ENCODE peak calls at places on chromosomes 16 and 17, in eight cellular contexts. Q is lower leg skin, N is B cell, H is body of pancreas, E is cardiac fibroblast, L is Calu3, Z is mammary epithelial cell, V is neural crest cell. X is an unnamed sample.

GRCh38 chr17:73480740-73481139 is 163.5 kb downstream of the SDK2 start:
- DNase-seq in Q (no peak), N (no peak), H (no peak), E (no peak), L (no peak), Z (no peak), V (no peak), X (no peak)

GRCh38 chr17:57745242-57745641 is at the start of gene CCDC182:
- DNase-seq in Q (no peak), N (no peak), H (no peak), E (no peak), L (no peak), Z (no peak), V (no peak), X (no peak)

GRCh38 chr17:60077672-60078519 is 825 bp downstream of the HEATR6 start:
- DNase-seq in Q (no peak), N (no peak), H (peak), E (peak), L (no peak), Z (no peak), V (no peak), X (no peak)

GRCh38 chr17:78514521-78514920 is 62.7 kb downstream of the DNAH17 start:
- DNase-seq in Q (no peak), N (no peak), H (no peak), E (no peak), L (no peak), Z (no peak), V (no peak), X (no peak)

GRCh38 chr17:19299214-19299747 is 62.1 kb downstream of the EPN2 start:
- DNase-seq in Q (no peak), N (no peak), H (no peak), E (no peak), L (no peak), Z (no peak), V (no peak), X (no peak)

GRCh38 chr17:759964-760363 is 7.9 kb upstream of the GEMIN4 start:
- DNase-seq in Q (no peak), N (no peak), H (no peak), E (no peak), L (no peak), Z (no peak), V (no peak), X (no peak)

GRCh38 chr16:30658731-30659506 is 688 bp downstream of the FBRS start:
- DNase-seq in Q (peak), N (peak), H (peak), E (peak), L (peak), Z (peak), V (no peak), X (peak)

GRCh38 chr16:2910441-2910840 is 1.3 kb upstream of the FLYWCH1 start:
- DNase-seq in Q (no peak), N (no peak), H (no peak), E (peak), L (no peak), Z (no peak), V (no peak), X (no peak)

GRCh38 chr16:24689128-24689527 is 40.3 kb upstream of the TNRC6A start:
- DNase-seq in Q (no peak), N (no peak), H (no peak), E (peak), L (peak), Z (no peak), V (peak), X (peak)

GRCh38 chr17:40459646-40460584 is 16.7 kb downstream of the IGFBP4 start:
- DNase-seq in Q (no peak), N (no peak), H (no peak), E (no peak), L (peak), Z (no peak), V (no peak), X (no peak)

GRCh38 chr16:77480671-77481315 is 46.0 kb upstream of the ADAMTS18 start:
- DNase-seq in Q (no peak), N (no peak), H (no peak), E (no peak), L (no peak), Z (no peak), V (no peak), X (no peak)

GRCh38 chr17:12261354-12261753 is 240.7 kb downstream of the MAP2K4 start:
- DNase-seq in Q (no peak), N (no peak), H (no peak), E (no peak), L (no peak), Z (no peak), V (no peak), X (no peak)

DNA sequence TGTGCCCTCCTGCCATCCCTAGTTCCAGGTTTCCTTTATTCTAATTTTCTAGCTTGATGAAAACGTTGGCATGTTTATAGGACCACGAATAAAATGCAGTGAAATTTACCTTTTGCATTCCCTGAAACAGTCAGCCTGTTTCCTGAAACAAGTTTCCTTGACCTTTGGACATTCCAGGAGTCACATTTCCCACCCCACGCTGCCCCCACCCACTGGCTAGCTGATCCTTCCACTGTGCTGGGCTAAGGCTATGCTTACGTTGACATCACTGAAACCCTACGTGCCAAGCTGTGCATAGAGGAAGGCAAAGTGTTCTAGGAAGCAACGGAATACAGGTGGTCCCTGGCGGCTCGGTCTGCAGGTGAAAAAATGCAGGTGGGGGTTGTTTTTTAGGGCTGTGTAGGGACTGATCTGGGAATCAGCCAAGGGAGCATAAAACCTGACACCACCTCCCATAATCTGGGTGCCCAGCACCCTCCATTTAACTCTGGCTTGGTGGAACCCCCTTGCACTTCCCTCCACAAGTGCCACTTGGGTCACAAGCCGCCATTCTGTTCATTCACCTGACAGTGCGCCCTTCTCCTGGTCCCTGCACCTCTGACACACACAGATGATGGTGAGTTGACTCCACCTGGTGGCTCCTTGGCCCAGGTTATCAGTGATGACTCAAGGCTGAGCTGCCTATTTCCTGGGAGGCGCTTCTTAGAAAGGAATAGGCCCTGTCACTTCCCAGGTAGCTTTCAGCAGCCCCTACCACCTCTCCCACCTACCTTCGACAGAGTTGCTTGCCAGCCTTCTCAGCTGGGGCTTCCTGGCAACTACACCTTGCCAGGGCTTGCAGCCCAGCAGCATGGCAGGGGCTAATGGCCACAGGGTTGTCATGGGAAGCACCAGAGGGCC is 83.7 kb downstream of the N4BP1 start:
- DNase-seq in Q (no peak), N (peak), H (peak), E (peak), L (peak), Z (peak), V (no peak), X (peak)
- TF ChIP-seq CTCF in Q (no peak), N (peak), H (peak), E (no peak), L (peak), Z (peak), V (no peak), X (peak)

DNA sequence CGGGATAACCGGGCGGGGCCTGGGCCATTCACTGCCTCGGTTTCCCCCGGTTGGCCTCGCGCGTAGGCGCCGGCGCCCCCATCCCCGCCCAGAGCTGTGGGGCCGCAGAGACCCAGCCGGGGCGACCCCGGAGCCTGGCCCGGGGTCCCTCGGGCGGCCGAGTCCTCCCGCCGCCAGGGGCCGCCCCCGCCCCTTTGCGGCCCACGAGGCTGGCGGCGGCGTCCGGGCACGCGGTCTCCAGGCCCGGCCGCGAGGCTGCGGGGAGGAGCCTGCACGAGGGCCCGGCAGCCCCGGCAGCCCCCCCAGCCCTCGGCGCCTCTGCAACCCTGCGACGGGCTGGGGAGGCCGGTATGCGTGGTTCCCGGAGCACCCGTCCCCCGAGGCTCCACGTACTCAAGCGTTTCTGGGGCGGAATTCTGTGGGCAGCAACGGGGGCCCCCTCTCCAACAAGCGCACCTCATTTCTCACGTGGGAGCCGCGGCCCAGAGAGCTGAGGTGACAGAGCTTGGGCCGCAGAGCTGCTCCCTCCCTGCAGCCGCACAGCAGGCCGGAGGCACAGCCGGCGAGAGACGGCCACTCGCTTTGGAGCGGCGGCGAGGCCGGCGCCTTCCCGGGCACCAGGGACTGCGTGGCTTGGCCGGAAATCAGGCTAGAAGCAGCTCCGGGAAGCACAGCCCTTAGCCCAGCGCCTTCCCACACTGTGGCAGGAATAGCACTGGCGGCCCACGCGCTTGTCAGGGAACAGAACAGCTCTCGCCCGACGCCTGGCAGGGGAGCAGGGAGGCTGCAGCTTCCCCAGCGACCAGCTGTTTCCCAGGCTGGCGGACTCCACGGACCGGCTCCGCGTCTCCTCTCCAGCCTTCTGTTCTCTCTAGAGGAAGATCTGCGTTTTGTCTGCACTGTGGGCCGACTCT is 860 bp upstream of the LIMD2 start:
- DNase-seq in Q (no peak), N (peak), H (peak), E (peak), L (no peak), Z (no peak), V (no peak), X (no peak)
- TF ChIP-seq CTCF in Q (no peak), N (peak), H (no peak), E (no peak), L (no peak), Z (no peak), V (peak), X (no peak)

GRCh38 chr17:45720386-45720785 is 63.7 kb upstream of the CRHR1 start:
- DNase-seq in Q (no peak), N (no peak), H (no peak), E (no peak), L (no peak), Z (no peak), V (no peak), X (no peak)

GRCh38 chr17:45718791-45719190 is 65.3 kb upstream of the CRHR1 start:
- DNase-seq in Q (no peak), N (no peak), H (no peak), E (no peak), L (no peak), Z (no peak), V (no peak), X (no peak)

GRCh38 chr17:45719335-45720071 is 64.6 kb upstream of the CRHR1 start:
- DNase-seq in Q (peak), N (no peak), H (peak), E (peak), L (peak), Z (peak), V (no peak), X (peak)

DNA sequence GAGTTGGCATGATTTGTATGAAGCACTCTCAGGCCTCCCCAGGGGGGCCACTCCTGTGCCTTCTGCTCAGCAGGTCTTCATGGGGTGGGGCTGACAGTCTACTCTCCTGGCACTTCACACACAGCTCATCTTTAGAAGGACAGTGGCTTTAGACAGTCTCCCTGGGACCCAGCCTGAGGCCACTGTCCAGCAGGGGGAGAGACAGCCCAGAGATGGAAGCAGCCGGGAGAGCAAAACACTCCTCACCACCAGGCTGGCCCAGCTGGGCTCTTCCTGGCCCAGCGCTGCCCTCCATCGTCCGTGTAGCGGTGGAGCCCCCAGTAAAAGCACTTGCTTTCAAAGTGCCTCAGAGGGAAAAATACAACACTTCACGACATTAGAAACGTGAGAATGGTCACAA is 62.0 kb upstream of the CRHR1 start:
- DNase-seq in Q (no peak), N (no peak), H (peak), E (peak), L (peak), Z (no peak), V (peak), X (peak)
- TF ChIP-seq CTCF in Q (no peak), N (no peak), H (peak), E (no peak), L (peak), Z (no peak), V (peak), X (peak)

GRCh38 chr16:56519459-56520250 is at the start of gene BBS2:
- DNase-seq in Q (peak), N (peak), H (peak), E (peak), L (peak), Z (peak), V (peak), X (peak)
- TF ChIP-seq CTCF in Q (no peak), N (no peak), H (peak), E (no peak), L (peak), Z (peak), V (peak), X (peak)

GRCh38 chr16:67199011-67199807 is at the start of gene ELMO3:
- DNase-seq in Q (no peak), N (no peak), H (peak), E (no peak), L (peak), Z (peak), V (no peak), X (no peak)
- TF ChIP-seq CTCF in Q (no peak), N (no peak), H (peak), E (peak), L (peak), Z (peak), V (peak), X (no peak)

GRCh38 chr16:69804283-69804682 is 42.2 kb downstream of the WWP2 start:
- DNase-seq in Q (no peak), N (no peak), H (no peak), E (no peak), L (no peak), Z (no peak), V (no peak), X (no peak)

GRCh38 chr16:69793521-69793920 is 31.4 kb downstream of the WWP2 start:
- DNase-seq in Q (no peak), N (no peak), H (no peak), E (no peak), L (no peak), Z (no peak), V (no peak), X (no peak)

GRCh38 chr16:69796285-69797118 is 34.4 kb downstream of the WWP2 start:
- DNase-seq in Q (peak), N (peak), H (peak), E (peak), L (peak), Z (peak), V (peak), X (peak)

GRCh38 chr16:69799601-69800000 is 37.5 kb downstream of the WWP2 start:
- DNase-seq in Q (no peak), N (no peak), H (no peak), E (no peak), L (no peak), Z (no peak), V (no peak), X (no peak)

DNA sequence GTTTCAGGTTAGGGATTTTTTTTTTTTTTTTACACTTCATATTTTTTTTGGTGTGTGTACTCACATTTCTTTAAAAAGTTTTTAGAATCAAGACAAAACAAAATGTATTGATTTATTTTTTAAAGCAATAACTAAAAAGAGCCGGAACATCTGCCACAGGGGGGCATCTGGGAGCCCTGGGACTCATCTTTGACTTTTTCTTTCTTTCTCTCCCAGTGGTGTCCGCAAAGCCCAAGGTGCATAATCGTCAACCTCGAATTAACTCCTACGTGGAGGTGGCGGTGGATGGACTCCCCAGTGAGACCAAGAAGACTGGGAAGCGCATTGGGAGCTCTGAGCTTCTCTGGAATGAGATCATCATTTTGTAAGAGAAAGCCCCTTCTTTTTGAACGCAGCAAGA is 36.3 kb downstream of the WWP2 start:
- DNase-seq in Q (no peak), N (no peak), H (peak), E (peak), L (no peak), Z (no peak), V (no peak), X (no peak)
- TF ChIP-seq CTCF in Q (no peak), N (no peak), H (peak), E (peak), L (no peak), Z (peak), V (peak), X (peak)

X was measured in HepG2.